ENCODE peak calls at places on chromosome 12, in four cellular contexts. One of them, this sample, is unnamed.

GRCh38 chr12:89873745-89874144 is 165.1 kb upstream of the ATP2B1 start:
- DNase-seq in GM12891: no peak
- DNase-seq in lower leg skin: no peak
- DNase-seq in thyroid gland: peak
- DNase-seq in this sample: no peak

GRCh38 chr12:128138125-128138524 is 128.8 kb upstream of the TMEM132C start:
- DNase-seq in thyroid gland: no peak
- DNase-seq in GM12891: no peak
- DNase-seq in lower leg skin: no peak
- DNase-seq in this sample: no peak

GRCh38 chr12:115213538-115213961 is 529.6 kb upstream of the TBX3 start:
- DNase-seq in lower leg skin: no peak
- DNase-seq in GM12891: no peak
- DNase-seq in thyroid gland: no peak
- DNase-seq in this sample: no peak

GRCh38 chr12:88805286-88805685 is 225.0 kb upstream of the KITLG start:
- DNase-seq in lower leg skin: no peak
- DNase-seq in thyroid gland: no peak
- DNase-seq in GM12891: no peak
- DNase-seq in this sample: no peak

GRCh38 chr12:93242154-93242958 is 135.4 kb upstream of the NUDT4 start:
- DNase-seq in thyroid gland: no peak
- DNase-seq in GM12891: no peak
- DNase-seq in lower leg skin: no peak
- DNase-seq in this sample: no peak

GRCh38 chr12:122834921-122835692 is at the start of gene HIP1R:
- DNase-seq in GM12891: peak
- DNase-seq in thyroid gland: peak
- DNase-seq in lower leg skin: peak
- DNase-seq in this sample: no peak

GRCh38 chr12:50390284-50390683 is 6.1 kb downstream of the FAM186A start:
- DNase-seq in thyroid gland: no peak
- DNase-seq in GM12891: no peak
- DNase-seq in lower leg skin: no peak
- DNase-seq in this sample: peak

GRCh38 chr12:11782914-11783420 is 133.5 kb downstream of the ETV6 start:
- DNase-seq in lower leg skin: no peak
- DNase-seq in GM12891: no peak
- DNase-seq in thyroid gland: no peak
- DNase-seq in this sample: no peak

GRCh38 chr12:100926669-100927248 is 132.2 kb downstream of the ANO4 start:
- DNase-seq in lower leg skin: no peak
- DNase-seq in GM12891: no peak
- DNase-seq in thyroid gland: no peak
- DNase-seq in this sample: no peak

GRCh38 chr12:55830601-55831406 is 1.4 kb upstream of the DNAJC14 start:
- DNase-seq in GM12891: peak
- DNase-seq in lower leg skin: peak
- DNase-seq in thyroid gland: peak
- DNase-seq in this sample: no peak

GRCh38 chr12:99259040-99259934 is 388.3 kb upstream of the GARIN6 start:
- DNase-seq in thyroid gland: no peak
- DNase-seq in lower leg skin: no peak
- DNase-seq in GM12891: no peak
- DNase-seq in this sample: no peak

GRCh38 chr12:85644508-85644907 is 191.7 kb downstream of the RASSF9 start:
- DNase-seq in lower leg skin: no peak
- DNase-seq in GM12891: no peak
- DNase-seq in thyroid gland: no peak
- DNase-seq in this sample: no peak

GRCh38 chr12:65170245-65170881 is 980 bp downstream of the LEMD3 start:
- DNase-seq in GM12891: peak
- DNase-seq in thyroid gland: peak
- DNase-seq in lower leg skin: peak
- DNase-seq in this sample: peak

GRCh38 chr12:106125351-106126085 is 13.2 kb downstream of the NUAK1 start:
- DNase-seq in lower leg skin: no peak
- DNase-seq in GM12891: no peak
- DNase-seq in thyroid gland: no peak
- DNase-seq in this sample: no peak

GRCh38 chr12:104303538-104304151 is at the start of gene EID3:
- DNase-seq in lower leg skin: peak
- DNase-seq in thyroid gland: peak
- DNase-seq in GM12891: peak
- DNase-seq in this sample: no peak

GRCh38 chr12:79006306-79006705 is 141.7 kb downstream of the SYT1 start:
- DNase-seq in GM12891: no peak
- DNase-seq in thyroid gland: no peak
- DNase-seq in lower leg skin: no peak
- DNase-seq in this sample: no peak

GRCh38 chr12:111624540-111624939 is 25.4 kb upstream of the ATXN2 start:
- DNase-seq in lower leg skin: no peak
- DNase-seq in GM12891: no peak
- DNase-seq in thyroid gland: no peak
- DNase-seq in this sample: no peak

GRCh38 chr12:112018571-112019237 is 5.5 kb downstream of the ERP29 start:
- DNase-seq in GM12891: no peak
- DNase-seq in thyroid gland: no peak
- DNase-seq in lower leg skin: no peak
- DNase-seq in this sample: peak

GRCh38 chr12:5768171-5768879 is 176.7 kb downstream of the ANO2 start:
- DNase-seq in GM12891: no peak
- DNase-seq in lower leg skin: no peak
- DNase-seq in thyroid gland: peak
- DNase-seq in this sample: no peak

GRCh38 chr12:132941336-132941954 is 14.7 kb downstream of the ZNF605 start:
- DNase-seq in thyroid gland: no peak
- DNase-seq in GM12891: no peak
- DNase-seq in lower leg skin: no peak
- DNase-seq in this sample: no peak

GRCh38 chr12:63978519-63978918 is 134.0 kb downstream of the SRGAP1 start:
- DNase-seq in lower leg skin: no peak
- DNase-seq in thyroid gland: no peak
- DNase-seq in GM12891: no peak
- DNase-seq in this sample: no peak

GRCh38 chr12:88309546-88309945 is 167.4 kb downstream of the TMTC3 start:
- DNase-seq in thyroid gland: no peak
- DNase-seq in GM12891: no peak
- DNase-seq in lower leg skin: no peak
- DNase-seq in this sample: no peak

GRCh38 chr12:26097046-26097878 is 27.6 kb downstream of the BHLHE41 start:
- DNase-seq in lower leg skin: peak
- DNase-seq in thyroid gland: peak
- DNase-seq in GM12891: no peak
- DNase-seq in this sample: no peak

GRCh38 chr12:117587646-117588287 is 226.3 kb upstream of the NOS1 start:
- DNase-seq in GM12891: peak
- DNase-seq in thyroid gland: peak
- DNase-seq in lower leg skin: peak
- DNase-seq in this sample: peak

GRCh38 chr12:7113389-7113871 is 4.4 kb upstream of the C1RL start:
- DNase-seq in GM12891: no peak
- DNase-seq in thyroid gland: peak
- DNase-seq in lower leg skin: no peak
- DNase-seq in this sample: no peak

GRCh38 chr12:11666651-11667050 is 17.2 kb downstream of the ETV6 start:
- DNase-seq in thyroid gland: no peak
- DNase-seq in GM12891: no peak
- DNase-seq in lower leg skin: no peak
- DNase-seq in this sample: no peak

GRCh38 chr12:103884316-103884715 is 43.3 kb upstream of the NT5DC3 start:
- DNase-seq in thyroid gland: peak
- DNase-seq in GM12891: no peak
- DNase-seq in lower leg skin: no peak
- DNase-seq in this sample: no peak

GRCh38 chr12:41521872-41522379 is 333.8 kb downstream of the PDZRN4 start:
- DNase-seq in GM12891: no peak
- DNase-seq in lower leg skin: no peak
- DNase-seq in thyroid gland: no peak
- DNase-seq in this sample: peak

GRCh38 chr12:29782285-29782820 is 1.4 kb downstream of the TMTC1 start:
- DNase-seq in GM12891: no peak
- DNase-seq in lower leg skin: peak
- DNase-seq in thyroid gland: peak
- DNase-seq in this sample: no peak

DNA sequence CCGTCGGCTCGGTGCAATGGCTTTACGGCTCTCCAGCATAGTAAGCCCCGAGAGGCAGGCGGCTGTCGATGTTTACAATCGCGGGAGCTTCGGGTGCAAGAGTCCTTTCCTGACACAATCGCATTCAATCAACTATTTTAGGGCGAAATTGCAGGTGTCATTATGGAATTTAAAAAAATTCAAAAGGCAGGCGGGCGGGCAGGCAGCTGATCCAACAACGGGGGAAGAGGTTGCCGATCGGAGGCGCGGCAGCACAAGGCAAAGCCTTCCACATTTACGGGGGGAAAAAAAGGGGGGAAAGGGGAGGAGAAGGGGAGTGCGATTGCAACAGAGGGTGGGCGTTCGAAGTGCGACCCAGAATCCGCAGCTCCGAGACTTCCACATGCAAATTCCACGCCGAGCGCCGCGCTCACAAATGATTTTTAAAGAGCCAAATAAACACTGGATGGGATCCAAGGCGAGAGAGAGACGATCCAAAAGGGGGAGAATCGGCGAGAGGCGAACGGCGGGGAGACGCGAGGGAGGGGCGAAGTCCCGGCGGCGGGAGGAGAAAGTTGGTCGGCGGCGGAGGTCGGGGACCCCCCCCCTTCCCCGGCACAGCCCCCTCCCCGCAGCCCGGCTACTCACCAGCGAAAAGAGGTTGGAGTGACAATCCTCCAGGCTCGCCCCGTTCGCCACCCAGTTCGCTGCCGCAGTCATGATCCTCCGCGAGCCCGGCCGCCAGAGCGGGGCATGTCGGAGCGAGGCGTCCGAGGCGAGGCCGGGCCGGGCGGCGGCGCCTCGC is 868 bp downstream of the MED13L start:
- DNase-seq in thyroid gland: peak
- DNase-seq in lower leg skin: peak
- DNase-seq in GM12891: peak
- DNase-seq in this sample: peak
- TF ChIP-seq POLR2A in thyroid gland: no peak
- TF ChIP-seq POLR2A in lower leg skin: no peak
- TF ChIP-seq POLR2A in GM12891: no peak
- TF ChIP-seq POLR2A in this sample: no peak

DNA sequence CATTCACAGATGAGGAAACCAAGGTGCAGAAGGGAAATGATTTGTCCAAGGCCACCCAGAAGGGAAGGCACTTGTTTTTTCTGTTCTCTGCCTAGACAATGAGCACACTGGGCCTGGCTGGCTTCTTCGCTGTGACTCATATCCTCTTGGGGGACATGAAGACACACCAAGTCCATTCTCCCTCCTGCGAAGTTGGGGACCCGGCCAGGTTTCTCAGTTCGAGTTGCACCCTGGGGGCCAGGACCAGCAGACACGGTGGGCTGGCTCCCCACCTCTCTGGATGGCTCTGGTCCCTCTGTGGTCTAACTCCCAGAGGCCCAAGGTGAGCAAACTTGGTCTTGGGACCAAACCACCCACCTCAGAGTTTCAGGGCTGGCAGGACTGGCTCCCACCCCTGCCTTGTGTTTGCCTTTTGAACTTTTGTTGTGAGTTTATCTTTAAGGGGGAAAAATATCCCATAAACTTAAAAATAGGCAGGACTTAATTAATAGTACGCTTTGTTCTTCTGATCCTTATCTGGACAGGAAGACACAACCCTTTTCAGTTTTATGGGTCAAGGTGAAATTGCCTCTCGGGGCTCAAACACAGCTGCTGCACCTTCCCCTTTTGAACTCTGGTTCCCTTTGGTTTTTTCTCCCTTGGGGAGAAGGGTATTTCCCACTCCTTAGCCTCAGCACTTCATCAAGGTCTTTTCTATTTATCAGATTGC is 9.0 kb upstream of the MLEC start:
- DNase-seq in thyroid gland: no peak
- DNase-seq in lower leg skin: no peak
- DNase-seq in GM12891: no peak
- DNase-seq in this sample: peak
- TF ChIP-seq POLR2A in thyroid gland: no peak
- TF ChIP-seq POLR2A in lower leg skin: no peak
- TF ChIP-seq POLR2A in GM12891: no peak
- TF ChIP-seq POLR2A in this sample: no peak

DNA sequence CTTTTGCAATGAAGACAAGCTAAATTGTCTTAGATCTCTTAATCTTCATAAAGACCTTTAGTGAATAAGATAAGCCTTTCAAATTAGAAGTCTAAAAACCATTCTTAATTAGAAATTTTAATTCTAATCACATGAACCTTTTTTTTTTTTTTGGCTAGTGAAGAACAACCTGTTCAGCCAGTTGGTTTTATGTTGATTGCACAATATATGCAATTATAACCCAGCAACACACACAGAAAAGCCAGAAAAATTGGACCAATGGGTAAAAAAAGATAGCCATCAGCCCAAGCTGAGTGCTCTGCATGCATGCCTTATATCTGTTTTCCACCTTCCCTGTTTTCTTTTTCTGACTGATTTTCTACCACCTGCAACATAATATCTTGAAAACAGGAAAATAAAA is 252.2 kb downstream of the SYT10 start:
- DNase-seq in GM12891: no peak
- DNase-seq in thyroid gland: no peak
- DNase-seq in lower leg skin: no peak
- DNase-seq in this sample: no peak
- TF ChIP-seq POLR2A in GM12891: no peak
- TF ChIP-seq POLR2A in thyroid gland: no peak
- TF ChIP-seq POLR2A in lower leg skin: no peak
- TF ChIP-seq POLR2A in this sample: no peak

GRCh38 chr12:120301962-120302815 is at the start of gene SIRT4:
- DNase-seq in thyroid gland: peak
- DNase-seq in GM12891: peak
- DNase-seq in lower leg skin: peak
- DNase-seq in this sample: peak
- TF ChIP-seq POLR2A in thyroid gland: peak
- TF ChIP-seq POLR2A in GM12891: no peak
- TF ChIP-seq POLR2A in lower leg skin: no peak
- TF ChIP-seq POLR2A in this sample: no peak

GRCh38 chr12:1916396-1917171 is 1.9 kb downstream of the CACNA2D4 start:
- DNase-seq in lower leg skin: no peak
- DNase-seq in thyroid gland: peak
- DNase-seq in GM12891: no peak
- DNase-seq in this sample: no peak
- TF ChIP-seq POLR2A in lower leg skin: no peak
- TF ChIP-seq POLR2A in thyroid gland: no peak
- TF ChIP-seq POLR2A in GM12891: no peak
- TF ChIP-seq POLR2A in this sample: no peak

GRCh38 chr12:52224154-52224553 is 8.9 kb upstream of the KRT7 start:
- DNase-seq in thyroid gland: no peak
- DNase-seq in GM12891: no peak
- DNase-seq in lower leg skin: no peak
- DNase-seq in this sample: no peak
- TF ChIP-seq POLR2A in thyroid gland: no peak
- TF ChIP-seq POLR2A in GM12891: no peak
- TF ChIP-seq POLR2A in lower leg skin: no peak
- TF ChIP-seq POLR2A in this sample: no peak

DNA sequence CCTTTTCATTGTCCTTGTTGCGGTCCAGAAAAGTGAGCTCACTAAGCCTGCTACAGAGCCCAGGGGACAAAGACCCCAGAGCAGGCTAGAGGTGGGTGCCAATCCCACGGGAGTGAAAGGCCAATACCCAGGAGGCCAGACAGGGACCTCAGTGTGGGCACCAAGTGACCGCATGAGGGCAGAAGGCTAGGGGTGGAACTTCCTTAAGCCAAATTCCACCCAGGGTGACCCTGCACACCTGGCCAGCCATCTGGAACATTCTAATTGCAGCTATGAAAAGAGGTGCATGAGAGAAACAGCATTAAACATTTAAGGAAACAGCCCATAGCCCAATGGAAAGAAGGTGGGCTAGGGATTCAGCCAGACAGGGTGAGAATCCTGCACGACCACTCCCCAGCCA is 19.4 kb downstream of the GLTP start:
- DNase-seq in GM12891: no peak
- DNase-seq in lower leg skin: no peak
- DNase-seq in thyroid gland: peak
- DNase-seq in this sample: no peak
- TF ChIP-seq POLR2A in GM12891: no peak
- TF ChIP-seq POLR2A in lower leg skin: no peak
- TF ChIP-seq POLR2A in thyroid gland: no peak
- TF ChIP-seq POLR2A in this sample: no peak

This sample was measured in H54.